ENCODE peak calls at places on chromosomes 2 and 18, in six cellular contexts. L is RPMI8226; A is activated T-cell treated with anti-CD3 and anti-CD28 coated beads, Interleukin-2, amount 50 U/mL, for 72 hours; C is Daoy; T is ovary; J is prostate gland. X is an unnamed sample.

GRCh38 chr2:161570424-161571050 is 53.7 kb upstream of the SLC4A10 start:
- DNase-seq in L (no peak), J (no peak), C (no peak), A (no peak), T (no peak), X (no peak)

GRCh38 chr18:74299746-74300145 is 8.0 kb upstream of the CYB5A start:
- DNase-seq in J (no peak), A (no peak), C (peak), T (no peak), L (no peak), X (no peak)

GRCh38 chr2:160910681-160911080 is 249.5 kb upstream of the TANK start:
- DNase-seq in L (no peak), C (peak), J (no peak), A (no peak), T (no peak), X (no peak)

GRCh38 chr2:82790277-82791021 is 1668.6 kb downstream of the SUCLG1 start:
- DNase-seq in T (no peak), L (no peak), J (no peak), A (no peak), C (peak), X (no peak)

GRCh38 chr2:210007895-210008294 is 5.5 kb downstream of the RPE start:
- DNase-seq in C (no peak), J (no peak), L (no peak), A (no peak), T (no peak), X (no peak)

GRCh38 chr2:7572460-7572859 is 655.2 kb downstream of the RNF144A start:
- DNase-seq in J (no peak), L (no peak), C (no peak), T (no peak), A (peak), X (no peak)

GRCh38 chr2:63692002-63692606 is 103.3 kb downstream of the MDH1 start:
- DNase-seq in L (peak), A (no peak), C (peak), J (peak), T (no peak), X (no peak)

GRCh38 chr2:171985076-171985475 is 14.7 kb upstream of the METAP1D start:
- DNase-seq in C (no peak), L (no peak), T (no peak), J (no peak), A (no peak), X (no peak)

GRCh38 chr2:31373127-31373526 is 41.4 kb downstream of the XDH start:
- DNase-seq in L (no peak), C (no peak), T (no peak), J (no peak), A (no peak), X (no peak)

GRCh38 chr2:38750011-38750792 is 959 bp downstream of the SRSF7 start:
- DNase-seq in C (peak), A (peak), L (peak), J (peak), T (peak), X (peak)

GRCh38 chr18:68979737-68980136 is 181.9 kb downstream of the CCDC102B start:
- DNase-seq in J (no peak), C (no peak), A (no peak), T (no peak), L (no peak), X (no peak)

GRCh38 chr2:219175928-219176817 is 552 bp downstream of the CNPPD1 start:
- DNase-seq in C (peak), L (peak), J (peak), A (peak), T (peak), X (peak)

GRCh38 chr18:73944715-73945114 is 202.9 kb downstream of the FBXO15 start:
- DNase-seq in L (no peak), J (no peak), C (no peak), A (no peak), T (no peak), X (no peak)

X was measured in aorta.